ENCODE peak calls at places on chromosomes 11 and 22, in ten cellular contexts. Z, U, H, O, E, B, T, Y, L and P are unnamed samples.

GRCh38 chr22:43435851-43436535 is 24.2 kb downstream of the MPPED1 start:
- DNase-seq in Z (no peak), U (no peak), H (no peak), O (no peak), E (no peak), B (no peak), T (no peak), Y (no peak), L (no peak), P (no peak)

GRCh38 chr11:102345923-102346322 is 1.1 kb upstream of the BIRC2 start:
- DNase-seq in Z (peak; percentile 37), U (no peak), H (no peak), O (no peak), E (no peak), B (no peak), T (peak; percentile 28), Y (peak; percentile 37), L (no peak), P (no peak)

GRCh38 chr11:83093634-83094033 is 21.9 kb upstream of the RAB30 start:
- DNase-seq in Z (no peak), U (no peak), H (no peak), O (no peak), E (no peak), B (no peak), T (no peak), Y (no peak), L (no peak), P (no peak)

GRCh38 chr22:43185860-43186261 is 1.1 kb downstream of the TTLL12 start:
- DNase-seq in Z (no peak), U (no peak), H (no peak), O (peak; percentile 35), E (peak; percentile 19), B (peak; percentile 52), T (peak; percentile 29), Y (peak; percentile 28), L (no peak), P (no peak)

GRCh38 chr11:19734171-19734570 is 21.5 kb downstream of the NAV2 start:
- DNase-seq in Z (no peak), U (no peak), H (no peak), O (no peak), E (no peak), B (no peak), T (no peak), Y (no peak), L (no peak), P (no peak)

GRCh38 chr11:81174646-81175330 is 1558.9 kb downstream of the FAM181B start:
- DNase-seq in Z (no peak), U (no peak), H (no peak), O (no peak), E (no peak), B (no peak), T (no peak), Y (no peak), L (no peak), P (no peak)

GRCh38 chr11:34185926-34186841 is 80.8 kb downstream of the NAT10 start:
- DNase-seq in Z (no peak), U (no peak), H (no peak), O (no peak), E (no peak), B (no peak), T (no peak), Y (no peak), L (no peak), P (no peak)

GRCh38 chr22:18031670-18032454 is 7.5 kb upstream of the MICAL3 start:
- DNase-seq in Z (peak; percentile 80), U (no peak), H (no peak), O (no peak), E (no peak), B (no peak), T (peak; percentile 82), Y (peak; percentile 82), L (no peak), P (no peak)

GRCh38 chr11:1153951-1154487 is 3.7 kb upstream of the MUC5AC start:
- DNase-seq in Z (peak; percentile 99), U (no peak), H (no peak), O (no peak), E (no peak), B (peak; percentile 7), T (peak; percentile 63), Y (peak; percentile 97), L (peak; percentile 73), P (no peak)

GRCh38 chr11:60919320-60919719 is 4.9 kb upstream of the TMEM132A start:
- DNase-seq in Z (no peak), U (no peak), H (no peak), O (no peak), E (no peak), B (no peak), T (no peak), Y (no peak), L (no peak), P (no peak)
- H3K27ac ChIP-seq in Z (no peak overlapping the region), U (no peak overlapping the region), H (no peak overlapping the region), O (no peak overlapping the region), E (no peak overlapping the region), B (no peak overlapping the region), T (no peak overlapping the region), Y (no peak overlapping the region), L (no peak overlapping the region), P (no peak overlapping the region)

DNA sequence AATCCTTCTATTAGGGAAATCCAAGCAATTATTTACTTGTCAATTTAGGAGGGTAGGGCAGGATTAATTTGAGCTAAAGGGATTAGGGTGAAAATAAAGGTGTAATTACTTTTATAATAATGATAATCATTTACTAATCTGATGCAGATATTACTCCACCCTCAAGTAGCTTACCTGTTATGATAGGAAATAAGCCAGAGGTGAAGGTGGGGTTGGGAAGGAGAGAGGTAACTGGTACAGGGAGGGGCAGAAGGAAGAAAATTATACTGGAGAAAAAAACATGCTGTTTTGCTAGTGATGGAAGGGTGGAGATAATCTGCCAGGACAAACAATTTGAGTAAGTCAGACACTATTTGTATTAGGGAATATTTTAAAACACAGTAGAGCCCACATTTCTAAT is 157.7 kb downstream of the BARX2 start:
- DNase-seq in Z (no peak), U (no peak), H (no peak), O (no peak), E (no peak), B (no peak), T (no peak), Y (no peak), L (no peak), P (no peak)
- TF ChIP-seq CTCF in Z (no peak), U (no peak), H (no peak), O (no peak), E (no peak), B (no peak), T (no peak), Y (no peak), L (no peak), P (no peak)

DNA sequence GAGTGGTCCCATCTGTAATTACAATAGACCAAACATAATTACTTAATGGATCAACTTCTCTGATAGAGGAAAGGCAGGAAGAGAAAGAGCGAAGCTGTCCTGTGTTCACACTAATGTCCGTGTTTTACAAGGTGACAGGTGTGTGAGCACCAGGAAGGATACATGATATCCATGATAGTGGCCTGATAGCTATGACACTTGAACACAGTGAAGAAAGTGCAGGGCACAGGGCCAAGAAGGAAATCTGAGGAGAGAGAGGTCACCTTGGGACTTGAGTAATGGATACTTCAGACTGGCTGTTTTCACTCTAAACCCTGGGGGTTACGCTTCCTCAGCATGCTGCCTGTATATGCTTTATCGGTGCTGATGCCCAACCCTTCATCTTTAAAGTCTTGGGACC is 29.4 kb downstream of the TUB start:
- DNase-seq in Z (no peak), U (no peak), H (no peak), O (no peak), E (no peak), B (no peak), T (no peak), Y (no peak), L (no peak), P (no peak)
- H3K27ac ChIP-seq in Z (no peak overlapping the region), U (no peak overlapping the region), H (no peak overlapping the region), O (no peak overlapping the region), E (no peak overlapping the region), B (no peak overlapping the region), T (no peak overlapping the region), Y (no peak overlapping the region), L (no peak overlapping the region), P (no peak overlapping the region)

GRCh38 chr11:65822760-65823528 is 10.8 kb upstream of the SNX32 start:
- DNase-seq in Z (no peak), U (no peak), H (no peak), O (no peak), E (no peak), B (no peak), T (no peak), Y (no peak), L (no peak), P (no peak)
- TF ChIP-seq CTCF in Z (no peak), U (no peak), H (no peak), O (no peak), E (no peak), B (no peak), T (no peak), Y (no peak), L (no peak), P (no peak)

DNA sequence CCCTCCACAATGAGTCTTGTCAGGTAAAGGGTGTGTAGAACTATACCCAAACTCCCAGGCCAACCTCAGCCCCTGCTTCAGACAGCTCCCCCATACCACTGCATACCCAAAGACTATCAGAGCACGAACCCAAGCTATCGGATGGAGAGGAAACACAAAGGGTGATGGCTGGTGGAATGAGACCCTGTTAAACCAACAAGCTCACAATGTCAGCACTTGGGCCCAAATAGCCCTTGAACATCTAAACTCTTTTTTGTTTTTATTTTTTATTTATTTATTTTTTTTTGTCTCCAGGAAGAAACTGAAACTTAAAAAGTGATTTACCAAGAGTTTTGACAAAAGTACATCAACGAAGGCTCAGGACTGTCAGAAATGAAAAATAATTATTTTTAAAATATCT is 10.6 kb downstream of the DGCR2 start:
- DNase-seq in Z (no peak), U (no peak), H (no peak), O (no peak), E (no peak), B (no peak), T (no peak), Y (no peak), L (no peak), P (no peak)
- H3K27ac ChIP-seq in Z (no peak overlapping the region), U (peak overlapping the region; percentile 81), H (peak overlapping the region; percentile 44), O (no peak overlapping the region), E (no peak overlapping the region), B (no peak overlapping the region), T (no peak overlapping the region), Y (no peak overlapping the region), L (no peak overlapping the region), P (peak overlapping the region; percentile 85)